ENCODE peak calls at places on chromosomes 4 and X, in nine cellular contexts. One of them, this sample, is unnamed.

GRCh38 chr4:48954314-48954713 is 31.8 kb upstream of the CWH43 start:
- DNase-seq in ACHN: peak
- DNase-seq in tibial artery: no peak
- DNase-seq in iPS-NIHi11: peak
- DNase-seq in GM23338: peak
- DNase-seq in T-helper 2 cell treated with Interferon-gamma antibody and Interleukin-4, amounts not matched to agents 5 μg/mL and 100 μg/mL, for 36 hours: no peak
- DNase-seq in lower leg skin: no peak
- DNase-seq in stimulated activated CD4-positive, alpha-beta T cell treated with anti-CD3 and anti-CD28 coated beads, TNF-alpha, amount 100 ng/mL, for 24 hours: no peak
- DNase-seq in B cell: no peak
- DNase-seq in this sample: no peak

GRCh38 chrX:26032141-26032917 is 105.8 kb upstream of the MAGEB18 start:
- DNase-seq in ACHN: no peak
- DNase-seq in tibial artery: no peak
- DNase-seq in iPS-NIHi11: no peak
- DNase-seq in GM23338: no peak
- DNase-seq in T-helper 2 cell treated with Interferon-gamma antibody and Interleukin-4, amounts not matched to agents 5 μg/mL and 100 μg/mL, for 36 hours: no peak
- DNase-seq in lower leg skin: no peak
- DNase-seq in stimulated activated CD4-positive, alpha-beta T cell treated with anti-CD3 and anti-CD28 coated beads, TNF-alpha, amount 100 ng/mL, for 24 hours: no peak
- DNase-seq in B cell: no peak
- DNase-seq in this sample: no peak

GRCh38 chr4:54067163-54067562 is 2.8 kb upstream of the CHIC2 start:
- DNase-seq in ACHN: peak
- DNase-seq in tibial artery: no peak
- DNase-seq in iPS-NIHi11: no peak
- DNase-seq in GM23338: no peak
- DNase-seq in T-helper 2 cell treated with Interferon-gamma antibody and Interleukin-4, amounts not matched to agents 5 μg/mL and 100 μg/mL, for 36 hours: no peak
- DNase-seq in lower leg skin: peak
- DNase-seq in stimulated activated CD4-positive, alpha-beta T cell treated with anti-CD3 and anti-CD28 coated beads, TNF-alpha, amount 100 ng/mL, for 24 hours: no peak
- DNase-seq in B cell: no peak
- DNase-seq in this sample: peak

GRCh38 chr4:40969499-40969898 is 219.7 kb downstream of the NSUN7 start:
- DNase-seq in ACHN: no peak
- DNase-seq in tibial artery: no peak
- DNase-seq in iPS-NIHi11: no peak
- DNase-seq in GM23338: no peak
- DNase-seq in T-helper 2 cell treated with Interferon-gamma antibody and Interleukin-4, amounts not matched to agents 5 μg/mL and 100 μg/mL, for 36 hours: no peak
- DNase-seq in lower leg skin: no peak
- DNase-seq in stimulated activated CD4-positive, alpha-beta T cell treated with anti-CD3 and anti-CD28 coated beads, TNF-alpha, amount 100 ng/mL, for 24 hours: no peak
- DNase-seq in B cell: no peak
- DNase-seq in this sample: no peak

GRCh38 chr4:150209140-150209829 is 131.0 kb downstream of the DCLK2 start:
- DNase-seq in ACHN: peak
- DNase-seq in tibial artery: peak
- DNase-seq in iPS-NIHi11: peak
- DNase-seq in GM23338: peak
- DNase-seq in T-helper 2 cell treated with Interferon-gamma antibody and Interleukin-4, amounts not matched to agents 5 μg/mL and 100 μg/mL, for 36 hours: no peak
- DNase-seq in lower leg skin: no peak
- DNase-seq in stimulated activated CD4-positive, alpha-beta T cell treated with anti-CD3 and anti-CD28 coated beads, TNF-alpha, amount 100 ng/mL, for 24 hours: no peak
- DNase-seq in B cell: peak
- DNase-seq in this sample: peak

GRCh38 chr4:61309616-61310015 is 109.5 kb downstream of the ADGRL3 start:
- DNase-seq in ACHN: no peak
- DNase-seq in tibial artery: no peak
- DNase-seq in iPS-NIHi11: no peak
- DNase-seq in GM23338: no peak
- DNase-seq in T-helper 2 cell treated with Interferon-gamma antibody and Interleukin-4, amounts not matched to agents 5 μg/mL and 100 μg/mL, for 36 hours: no peak
- DNase-seq in lower leg skin: no peak
- DNase-seq in stimulated activated CD4-positive, alpha-beta T cell treated with anti-CD3 and anti-CD28 coated beads, TNF-alpha, amount 100 ng/mL, for 24 hours: no peak
- DNase-seq in B cell: no peak
- DNase-seq in this sample: no peak

GRCh38 chr4:138267835-138268234 is 25.7 kb upstream of the SLC7A11 start:
- DNase-seq in ACHN: no peak
- DNase-seq in tibial artery: no peak
- DNase-seq in iPS-NIHi11: no peak
- DNase-seq in GM23338: no peak
- DNase-seq in T-helper 2 cell treated with Interferon-gamma antibody and Interleukin-4, amounts not matched to agents 5 μg/mL and 100 μg/mL, for 36 hours: no peak
- DNase-seq in lower leg skin: no peak
- DNase-seq in stimulated activated CD4-positive, alpha-beta T cell treated with anti-CD3 and anti-CD28 coated beads, TNF-alpha, amount 100 ng/mL, for 24 hours: no peak
- DNase-seq in B cell: no peak
- DNase-seq in this sample: no peak

GRCh38 chr4:188408244-188409067 is 269.2 kb downstream of the TRIML1 start:
- DNase-seq in ACHN: no peak
- DNase-seq in tibial artery: no peak
- DNase-seq in iPS-NIHi11: no peak
- DNase-seq in GM23338: no peak
- DNase-seq in T-helper 2 cell treated with Interferon-gamma antibody and Interleukin-4, amounts not matched to agents 5 μg/mL and 100 μg/mL, for 36 hours: no peak
- DNase-seq in lower leg skin: no peak
- DNase-seq in stimulated activated CD4-positive, alpha-beta T cell treated with anti-CD3 and anti-CD28 coated beads, TNF-alpha, amount 100 ng/mL, for 24 hours: no peak
- DNase-seq in B cell: no peak
- DNase-seq in this sample: no peak

GRCh38 chr4:136687118-136687517 is 845.2 kb downstream of the PCDH18 start:
- DNase-seq in ACHN: no peak
- DNase-seq in tibial artery: no peak
- DNase-seq in iPS-NIHi11: peak
- DNase-seq in GM23338: peak
- DNase-seq in T-helper 2 cell treated with Interferon-gamma antibody and Interleukin-4, amounts not matched to agents 5 μg/mL and 100 μg/mL, for 36 hours: no peak
- DNase-seq in lower leg skin: no peak
- DNase-seq in stimulated activated CD4-positive, alpha-beta T cell treated with anti-CD3 and anti-CD28 coated beads, TNF-alpha, amount 100 ng/mL, for 24 hours: no peak
- DNase-seq in B cell: no peak
- DNase-seq in this sample: no peak

GRCh38 chr4:78059524-78059889 is 2.4 kb downstream of the FRAS1 start:
- DNase-seq in ACHN: peak
- DNase-seq in tibial artery: no peak
- DNase-seq in iPS-NIHi11: peak
- DNase-seq in GM23338: peak
- DNase-seq in T-helper 2 cell treated with Interferon-gamma antibody and Interleukin-4, amounts not matched to agents 5 μg/mL and 100 μg/mL, for 36 hours: no peak
- DNase-seq in lower leg skin: no peak
- DNase-seq in stimulated activated CD4-positive, alpha-beta T cell treated with anti-CD3 and anti-CD28 coated beads, TNF-alpha, amount 100 ng/mL, for 24 hours: no peak
- DNase-seq in B cell: no peak
- DNase-seq in this sample: no peak

GRCh38 chrX:105651052-105651451 is 171.3 kb upstream of the NRK start:
- DNase-seq in ACHN: no peak
- DNase-seq in tibial artery: no peak
- DNase-seq in iPS-NIHi11: no peak
- DNase-seq in GM23338: no peak
- DNase-seq in T-helper 2 cell treated with Interferon-gamma antibody and Interleukin-4, amounts not matched to agents 5 μg/mL and 100 μg/mL, for 36 hours: no peak
- DNase-seq in lower leg skin: no peak
- DNase-seq in stimulated activated CD4-positive, alpha-beta T cell treated with anti-CD3 and anti-CD28 coated beads, TNF-alpha, amount 100 ng/mL, for 24 hours: no peak
- DNase-seq in B cell: no peak
- DNase-seq in this sample: no peak

GRCh38 chr4:169099775-169100180 is 89.7 kb upstream of the CBR4 start:
- DNase-seq in ACHN: no peak
- DNase-seq in tibial artery: no peak
- DNase-seq in iPS-NIHi11: no peak
- DNase-seq in GM23338: no peak
- DNase-seq in T-helper 2 cell treated with Interferon-gamma antibody and Interleukin-4, amounts not matched to agents 5 μg/mL and 100 μg/mL, for 36 hours: no peak
- DNase-seq in lower leg skin: no peak
- DNase-seq in stimulated activated CD4-positive, alpha-beta T cell treated with anti-CD3 and anti-CD28 coated beads, TNF-alpha, amount 100 ng/mL, for 24 hours: no peak
- DNase-seq in B cell: no peak
- DNase-seq in this sample: no peak

GRCh38 chr4:119314356-119314755 is 7.6 kb downstream of the FABP2 start:
- DNase-seq in ACHN: peak
- DNase-seq in tibial artery: no peak
- DNase-seq in iPS-NIHi11: peak
- DNase-seq in GM23338: peak
- DNase-seq in T-helper 2 cell treated with Interferon-gamma antibody and Interleukin-4, amounts not matched to agents 5 μg/mL and 100 μg/mL, for 36 hours: no peak
- DNase-seq in lower leg skin: no peak
- DNase-seq in stimulated activated CD4-positive, alpha-beta T cell treated with anti-CD3 and anti-CD28 coated beads, TNF-alpha, amount 100 ng/mL, for 24 hours: no peak
- DNase-seq in B cell: no peak
- DNase-seq in this sample: no peak

GRCh38 chr4:52704133-52704532 is 45.0 kb upstream of the USP46 start:
- DNase-seq in ACHN: no peak
- DNase-seq in tibial artery: no peak
- DNase-seq in iPS-NIHi11: no peak
- DNase-seq in GM23338: no peak
- DNase-seq in T-helper 2 cell treated with Interferon-gamma antibody and Interleukin-4, amounts not matched to agents 5 μg/mL and 100 μg/mL, for 36 hours: no peak
- DNase-seq in lower leg skin: no peak
- DNase-seq in stimulated activated CD4-positive, alpha-beta T cell treated with anti-CD3 and anti-CD28 coated beads, TNF-alpha, amount 100 ng/mL, for 24 hours: no peak
- DNase-seq in B cell: no peak
- DNase-seq in this sample: no peak

GRCh38 chr4:173794662-173795061 is 264.6 kb upstream of the HAND2 start:
- DNase-seq in ACHN: no peak
- DNase-seq in tibial artery: no peak
- DNase-seq in iPS-NIHi11: no peak
- DNase-seq in GM23338: no peak
- DNase-seq in T-helper 2 cell treated with Interferon-gamma antibody and Interleukin-4, amounts not matched to agents 5 μg/mL and 100 μg/mL, for 36 hours: no peak
- DNase-seq in lower leg skin: no peak
- DNase-seq in stimulated activated CD4-positive, alpha-beta T cell treated with anti-CD3 and anti-CD28 coated beads, TNF-alpha, amount 100 ng/mL, for 24 hours: no peak
- DNase-seq in B cell: no peak
- DNase-seq in this sample: no peak